ENCODE peak calls at places on chromosomes 1 and 21, in four cellular contexts. N is dorsolateral prefrontal cortex, V is PC-9, Q is ascending aorta. G is an unnamed sample.
A peak's percentile ranks its signal among the peaks of the same experiment; 100 is the strongest.

GRCh38 chr1:106571109-106571508 is 485.4 kb upstream of the PRMT6 start:
- DNase-seq in N (no peak), V (no peak), Q (no peak), G (no peak)

GRCh38 chr1:168285419-168285790 is 4.7 kb downstream of the TBX19 start:
- DNase-seq in N (no peak), V (peak; percentile 56), Q (no peak), G (no peak)

GRCh38 chr1:153633161-153633746 is 612 bp upstream of the CHTOP start:
- DNase-seq in N (no peak), V (no peak), Q (no peak), G (no peak)

GRCh38 chr1:228374711-228375577 is 31.7 kb downstream of the TRIM11 start:
- DNase-seq in N (peak; percentile 67), V (no peak), Q (peak; percentile 37), G (peak; percentile 97)

GRCh38 chr1:240092301-240093119 is 827 bp downstream of the FMN2 start:
- DNase-seq in N (peak; percentile 41), V (no peak), Q (no peak), G (peak; percentile 55)

GRCh38 chr1:24506706-24507422 is 4.2 kb downstream of the RCAN3 start:
- DNase-seq in N (no peak), V (no peak), Q (no peak), G (no peak)

GRCh38 chr1:182495693-182496092 is 45.7 kb downstream of the RGSL1 start:
- DNase-seq in N (no peak), V (no peak), Q (no peak), G (no peak)

GRCh38 chr1:18560692-18561091 is 70.0 kb upstream of the PAX7 start:
- DNase-seq in N (no peak), V (no peak), Q (no peak), G (no peak)

GRCh38 chr1:216223521-216223920 is 199.7 kb downstream of the USH2A start:
- DNase-seq in N (no peak), V (no peak), Q (no peak), G (no peak)

GRCh38 chr1:25039229-25039628 is 109.2 kb upstream of the RUNX3 start:
- DNase-seq in N (no peak), V (no peak), Q (no peak), G (no peak)

GRCh38 chr1:24286246-24287010 is 32.7 kb upstream of the GRHL3 start:
- DNase-seq in N (no peak), V (peak; percentile 65), Q (no peak), G (no peak)

GRCh38 chr1:244730153-244730933 is 77.4 kb downstream of the DESI2 start:
- DNase-seq in N (no peak), V (no peak), Q (no peak), G (peak; percentile 56)

GRCh38 chr1:58805716-58806571 is 22.1 kb upstream of the JUN start:
- DNase-seq in N (no peak), V (no peak), Q (no peak), G (no peak)

GRCh38 chr1:91603409-91603808 is 102.8 kb downstream of the CDC7 start:
- DNase-seq in N (no peak), V (no peak), Q (no peak), G (no peak)

GRCh38 chr1:51541313-51542050 is 22.4 kb upstream of the EPS15 start:
- DNase-seq in N (no peak), V (peak; percentile 83), Q (no peak), G (peak; percentile 24)

GRCh38 chr1:117367769-117368059 is 465 bp downstream of the MAN1A2 start:
- DNase-seq in N (no peak), V (no peak), Q (no peak), G (no peak)

GRCh38 chr1:160018900-160019299 is 12.9 kb downstream of the PIGM start:
- DNase-seq in N (no peak), V (no peak), Q (no peak), G (peak; percentile 33)

GRCh38 chr1:19182223-19182622 is 27.8 kb downstream of the UBR4 start:
- DNase-seq in N (no peak), V (no peak), Q (no peak), G (no peak)

GRCh38 chr1:19818324-19818723 is 3.2 kb upstream of the RNF186 start:
- DNase-seq in N (no peak), V (no peak), Q (no peak), G (no peak)

GRCh38 chr1:153790282-153790995 is 15.2 kb downstream of the SLC27A3 start:
- DNase-seq in N (peak; percentile 88), V (no peak), Q (peak; percentile 58), G (peak; percentile 91)

GRCh38 chr21:35953570-35953969 is 106.8 kb downstream of the SETD4 start:
- DNase-seq in N (no peak), V (no peak), Q (no peak), G (no peak)

GRCh38 chr1:53362851-53363642 is 35.2 kb upstream of the LRP8 start:
- DNase-seq in N (no peak), V (no peak), Q (no peak), G (no peak)

GRCh38 chr1:201576914-201577313 is 38.0 kb downstream of the NAV1 start:
- DNase-seq in N (no peak), V (no peak), Q (no peak), G (no peak)

GRCh38 chr21:21268061-21268471 is 269.9 kb downstream of the NCAM2 start:
- DNase-seq in N (peak; percentile 10), V (no peak), Q (no peak), G (no peak)

GRCh38 chr1:234478481-234479309 is at the start of gene TARBP1:
- DNase-seq in N (peak; percentile 45), V (peak; percentile 44), Q (no peak), G (peak; percentile 77)

GRCh38 chr21:42279341-42279871 is 35.8 kb downstream of the TFF3 start:
- DNase-seq in N (no peak), V (no peak), Q (no peak), G (no peak)

GRCh38 chr21:45405819-45406762 is 1.1 kb downstream of the COL18A1 start:
- DNase-seq in N (no peak), V (peak; percentile 63), Q (no peak), G (peak; percentile 51)

GRCh38 chr21:45403825-45404725 is 890 bp upstream of the COL18A1 start:
- DNase-seq in N (no peak), V (no peak), Q (peak; percentile 45), G (peak; percentile 60)

GRCh38 chr21:45404726-45405270 is at the start of gene COL18A1:
- DNase-seq in N (no peak), V (no peak), Q (no peak), G (peak; percentile 58)

GRCh38 chr21:45406801-45407628 is 2.0 kb downstream of the COL18A1 start:
- DNase-seq in N (no peak), V (no peak), Q (no peak), G (no peak)

GRCh38 chr21:45405271-45405818 is 380 bp downstream of the COL18A1 start:
- DNase-seq in N (no peak), V (no peak), Q (no peak), G (peak; percentile 57)
- H3K4me3 ChIP-seq in N (peak overlapping the region; percentile 67), V (peak overlapping the region; percentile 58), Q (peak overlapping the region; percentile 91), G (peak overlapping the region; percentile 60)

GRCh38 chr1:38207275-38207674 is 160.7 kb upstream of the POU3F1 start:
- DNase-seq in N (no peak), V (no peak), Q (no peak), G (no peak)
- TF ChIP-seq CTCF in N (no peak), V (no peak), Q (no peak), G (no peak)

GRCh38 chr1:37599940-37600339 is 4.2 kb upstream of the GNL2 start:
- DNase-seq in N (no peak), V (no peak), Q (no peak), G (no peak)

GRCh38 chr1:37593726-37594125 is 2.0 kb downstream of the GNL2 start:
- DNase-seq in N (no peak), V (no peak), Q (no peak), G (no peak)

GRCh38 chr1:37595440-37596181 is at the start of gene GNL2:
- DNase-seq in N (peak; percentile 95), V (peak; percentile 85), Q (peak; percentile 86), G (peak; percentile 97)

GRCh38 chr1:37601441-37601840 is 5.7 kb upstream of the GNL2 start:
- DNase-seq in N (no peak), V (no peak), Q (no peak), G (no peak)

GRCh38 chr1:37596182-37596667 is 488 bp upstream of the GNL2 start:
- DNase-seq in N (no peak), V (no peak), Q (no peak), G (no peak)
- H3K4me3 ChIP-seq in N (peak overlapping the region; percentile 98), V (peak overlapping the region; percentile 85), Q (peak overlapping the region; percentile 80), G (peak overlapping the region; percentile 81)

GRCh38 chr1:42758641-42759040 is 8.2 kb downstream of the P3H1 start:
- DNase-seq in N (no peak), V (no peak), Q (no peak), G (no peak)

GRCh38 chr1:42757892-42758275 is 8.9 kb downstream of the P3H1 start:
- DNase-seq in N (no peak), V (no peak), Q (no peak), G (no peak)

GRCh38 chr1:42761567-42761966 is 5.3 kb downstream of the P3H1 start:
- DNase-seq in N (no peak), V (no peak), Q (no peak), G (no peak)

GRCh38 chr1:42756956-42757891 is 9.6 kb downstream of the P3H1 start:
- DNase-seq in N (no peak), V (no peak), Q (no peak), G (peak; percentile 64)

DNA sequence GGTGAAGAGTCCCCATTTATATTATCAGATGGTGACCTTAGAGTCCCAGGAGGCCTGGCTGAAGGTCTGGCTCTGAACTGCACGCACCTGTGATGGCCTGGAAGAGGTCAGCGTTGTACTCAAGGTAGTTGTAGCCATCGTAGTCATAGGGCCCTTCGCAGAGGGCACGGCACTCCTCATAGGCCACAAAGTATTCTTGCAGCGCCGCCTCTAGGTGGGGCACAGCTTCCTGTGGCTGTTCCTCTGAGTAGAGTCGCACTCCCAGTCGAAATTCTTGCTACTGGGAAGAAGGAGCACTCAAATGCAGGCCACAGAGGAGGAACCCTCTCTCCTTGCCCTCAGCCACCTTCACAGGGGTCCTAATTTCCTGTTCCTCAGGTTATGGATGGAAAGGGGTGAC is 7.7 kb downstream of the P3H1 start:
- DNase-seq in N (no peak), V (no peak), Q (no peak), G (no peak)
- TF ChIP-seq CTCF in N (no peak), V (no peak), Q (no peak), G (no peak)

DNA sequence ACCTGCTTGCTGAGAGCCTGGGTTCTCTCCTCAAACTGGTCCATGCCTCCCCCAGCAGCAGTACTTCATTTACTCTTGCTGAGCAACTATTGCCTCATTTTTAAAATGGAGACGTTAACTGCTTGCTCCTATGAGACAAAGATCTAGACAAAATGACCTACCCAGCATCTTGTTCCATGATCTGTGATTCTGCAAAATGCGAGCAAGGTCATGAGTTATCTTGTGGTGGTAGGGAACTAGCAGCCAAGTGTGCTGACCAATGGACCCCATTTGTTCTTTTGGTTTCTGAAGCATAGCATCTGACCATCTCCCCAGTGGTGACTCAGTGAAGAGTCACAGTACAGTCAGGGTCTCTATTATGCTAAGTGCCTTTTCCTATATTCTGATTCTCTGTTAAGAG is 40.4 kb downstream of the TBX15 start:
- DNase-seq in N (no peak), V (no peak), Q (no peak), G (no peak)
- H3K4me3 ChIP-seq in N (no peak overlapping the region), V (no peak overlapping the region), Q (no peak overlapping the region), G (no peak overlapping the region)

GRCh38 chr1:43008425-43009108 is 49.9 kb upstream of the SLC2A1 start:
- DNase-seq in N (no peak), V (no peak), Q (no peak), G (peak; percentile 13)
- TF ChIP-seq CTCF in N (no peak), V (no peak), Q (no peak), G (no peak)

G was measured in fibroblast of villous mesenchyme.